ENCODE peak calls at places on chromosomes 3 and 15, in six cellular contexts. A is HepG2, Q is A549, P is upper lobe of left lung, E is K562, J is GM12878. D is an unnamed sample.

GRCh38 chr15:70497661-70498060 is 265.7 kb downstream of the UACA start:
- ATAC-seq in A (no peak), Q (no peak), P (no peak), E (no peak), J (no peak), D (no peak)

GRCh38 chr3:72368331-72368975 is 479.8 kb downstream of the SHQ1 start:
- ATAC-seq in P (no peak), Q (no peak), E (no peak), J (no peak), A (no peak), D (peak; percentile 36)

GRCh38 chr3:195596648-195597628 is 13.2 kb upstream of the APOD start:
- ATAC-seq in J (no peak), P (no peak), A (no peak), Q (no peak), E (no peak), D (no peak)

GRCh38 chr3:37935756-37936666 is 54.6 kb upstream of the VILL start:
- ATAC-seq in E (no peak), A (peak; percentile 97), P (peak; percentile 63), Q (peak; percentile 31), J (no peak), D (no peak)

GRCh38 chr15:79004336-79004735 is 59.5 kb upstream of the CTSH start:
- ATAC-seq in P (peak; percentile 82), J (peak; percentile 87), E (peak; percentile 69), Q (peak; percentile 35), A (peak; percentile 36), D (peak; percentile 58)

GRCh38 chr3:170317954-170318353 is 39.6 kb upstream of the SKIL start:
- ATAC-seq in Q (no peak), P (no peak), A (no peak), E (no peak), J (no peak), D (no peak)

GRCh38 chr15:71202712-71203111 is 87.4 kb downstream of the THSD4 start:
- ATAC-seq in A (no peak), J (no peak), Q (no peak), E (peak; percentile 56), P (no peak), D (no peak)

GRCh38 chr15:92277776-92278175 is 115.9 kb upstream of the ST8SIA2 start:
- ATAC-seq in P (peak; percentile 36), E (no peak), A (peak; percentile 52), J (peak; percentile 78), Q (peak; percentile 93), D (no peak)

GRCh38 chr3:177538064-177538742 is 340.9 kb upstream of the TBL1XR1 start:
- ATAC-seq in J (no peak), E (no peak), P (peak; percentile 86), Q (no peak), A (no peak), D (peak; percentile 51)

GRCh38 chr3:138289701-138290100 is 40.0 kb downstream of the NME9 start:
- ATAC-seq in E (no peak), P (no peak), A (no peak), Q (no peak), J (no peak), D (no peak)

GRCh38 chr3:120555661-120556509 is 40.3 kb upstream of the NDUFB4 start:
- ATAC-seq in E (no peak), P (peak; percentile 15), A (peak; percentile 50), Q (no peak), J (no peak), D (peak; percentile 52)

GRCh38 chr3:196232882-196233251 is 16.5 kb downstream of the SLC51A start:
- ATAC-seq in P (no peak), Q (no peak), J (peak; percentile 54), A (no peak), E (no peak), D (no peak)

GRCh38 chr3:24730173-24730572 is 235.5 kb upstream of the THRB start:
- ATAC-seq in A (no peak), P (no peak), E (no peak), Q (no peak), J (no peak), D (no peak)

GRCh38 chr15:63203451-63204090 is 14.2 kb downstream of the RAB8B start:
- ATAC-seq in E (peak; percentile 36), A (no peak), J (peak; percentile 83), Q (peak; percentile 45), P (peak; percentile 38), D (no peak)

GRCh38 chr15:92161039-92161670 is 232.5 kb upstream of the ST8SIA2 start:
- ATAC-seq in A (no peak), E (no peak), P (no peak), Q (no peak), J (peak; percentile 91), D (no peak)

GRCh38 chr3:45985532-45986302 is 9.9 kb downstream of the FYCO1 start:
- ATAC-seq in P (no peak), E (no peak), Q (no peak), A (no peak), J (no peak), D (no peak)

GRCh38 chr15:28984421-28985375 is 98.9 kb downstream of the APBA2 start:
- ATAC-seq in E (peak; percentile 78), A (peak; percentile 84), J (peak; percentile 29), Q (peak; percentile 48), P (peak; percentile 53), D (peak; percentile 63)

GRCh38 chr15:61243984-61244593 is 15.0 kb upstream of the RORA start:
- ATAC-seq in E (no peak), A (no peak), P (no peak), J (no peak), Q (no peak), D (no peak)

GRCh38 chr3:187773963-187774789 is 28.9 kb upstream of the BCL6 start:
- ATAC-seq in E (peak; percentile 42), A (no peak), P (peak; percentile 72), J (no peak), Q (no peak), D (peak; percentile 34)

GRCh38 chr15:64029111-64029510 is 17.2 kb downstream of the DAPK2 start:
- ATAC-seq in E (no peak), J (no peak), P (no peak), A (no peak), Q (no peak), D (no peak)

GRCh38 chr3:115792206-115792955 is 169.1 kb downstream of the GAP43 start:
- ATAC-seq in J (peak; percentile 83), Q (peak; percentile 74), P (no peak), E (no peak), A (peak; percentile 96), D (no peak)

GRCh38 chr3:13204177-13204581 is 130.9 kb upstream of the IQSEC1 start:
- ATAC-seq in A (no peak), E (peak; percentile 26), P (no peak), J (no peak), Q (no peak), D (no peak)

GRCh38 chr15:48370460-48370859 is 39.2 kb downstream of the DUT start:
- ATAC-seq in A (no peak), P (peak; percentile 45), J (no peak), E (no peak), Q (no peak), D (no peak)

GRCh38 chr15:37480482-37480881 is 380.1 kb upstream of the MEIS2 start:
- ATAC-seq in J (no peak), P (no peak), Q (no peak), A (no peak), E (no peak), D (no peak)

GRCh38 chr15:90765489-90765888 is 48.3 kb downstream of the BLM start:
- ATAC-seq in J (no peak), P (no peak), A (no peak), E (no peak), Q (no peak), D (no peak)

GRCh38 chr3:148078659-148079058 is 619.0 kb upstream of the AGTR1 start:
- ATAC-seq in J (peak; percentile 41), A (no peak), P (no peak), Q (no peak), E (no peak), D (no peak)

GRCh38 chr3:197463279-197463678 is 92.5 kb downstream of the BDH1 start:
- ATAC-seq in Q (no peak), J (no peak), E (no peak), A (no peak), P (no peak), D (no peak)

GRCh38 chr15:57516327-57517026 is 75.2 kb upstream of the MYZAP start:
- ATAC-seq in E (peak; percentile 35), Q (no peak), J (no peak), P (no peak), A (no peak), D (no peak)

GRCh38 chr15:32844118-32844711 is 126.4 kb downstream of the GREM1 start:
- ATAC-seq in P (no peak), A (no peak), Q (no peak), E (peak; percentile 39), J (peak; percentile 74), D (no peak)

DNA sequence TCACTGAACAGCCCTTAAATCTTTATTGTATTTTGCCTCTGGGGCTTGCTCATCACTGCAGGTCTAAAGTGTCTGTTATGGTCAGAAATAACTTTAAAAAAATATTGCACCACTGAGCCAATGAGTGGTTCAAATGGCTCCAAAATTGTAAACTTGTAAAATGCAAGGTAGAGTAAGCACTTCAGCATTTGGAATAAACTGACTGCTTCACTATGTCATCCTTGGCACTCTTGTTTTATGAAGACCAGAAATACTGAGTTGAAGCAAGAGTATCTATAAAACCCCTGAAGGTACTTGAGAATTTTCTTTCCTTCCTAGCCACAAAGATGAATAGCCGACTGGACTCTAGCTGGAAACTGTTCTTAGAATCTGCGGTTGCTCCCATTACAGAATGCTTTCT is 390.3 kb upstream of the DPH6 start:
- ATAC-seq in J (no peak), A (no peak), P (no peak), E (no peak), Q (no peak), D (no peak)
- TF ChIP-seq EP300 in J (no peak), A (no peak), P (no peak), E (no peak), Q (no peak), D (no peak)

GRCh38 chr3:58536501-58537411 is at the start of gene ACOX2:
- ATAC-seq in J (no peak), E (no peak), Q (no peak), A (peak; percentile 80), P (peak; percentile 92), D (peak; percentile 92)
- H3K4me3 ChIP-seq in J (no peak within 1 kb of the TSS), E (no peak within 1 kb of the TSS), Q (no peak within 1 kb of the TSS), A (peak within 1 kb of the TSS; percentile 78), P (peak within 1 kb of the TSS; percentile 32), D (peak within 1 kb of the TSS; percentile 50)

GRCh38 chr15:89364341-89364740 is 29.7 kb upstream of the POLG start:
- ATAC-seq in J (no peak), E (no peak), A (no peak), Q (no peak), P (peak; percentile 28), D (no peak)
- H3K4me1 ChIP-seq in J (no peaks in the 10 kb centered on the region), E (peaks cover 41% of the 10 kb centered on the region), A (peaks cover 2% of the 10 kb centered on the region), Q (peaks cover 25% of the 10 kb centered on the region), P (peaks cover 42% of the 10 kb centered on the region), D (peaks cover 18% of the 10 kb centered on the region)

DNA sequence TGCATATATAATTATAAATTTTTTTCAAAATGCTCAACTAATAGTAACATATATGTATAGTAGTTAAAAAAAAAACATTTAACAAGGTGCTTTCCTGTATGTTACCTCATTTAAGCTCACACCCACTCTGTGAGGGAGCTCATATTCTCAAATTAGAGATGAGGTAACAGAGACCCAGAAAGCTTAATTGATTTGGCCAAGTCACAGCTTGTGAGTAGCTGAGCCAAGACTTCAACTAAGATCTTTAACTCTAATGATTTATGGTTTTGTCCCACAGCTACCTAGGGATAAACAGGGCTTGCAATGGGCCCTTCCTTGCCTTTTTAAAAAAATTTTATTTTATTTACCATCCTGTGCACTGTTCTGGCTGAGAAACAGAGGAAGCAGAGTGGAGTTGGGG is 230.0 kb upstream of the GOLIM4 start:
- ATAC-seq in P (no peak), A (no peak), E (no peak), J (no peak), Q (no peak), D (no peak)
- TF ChIP-seq EP300 in P (no peak), A (no peak), E (no peak), J (no peak), Q (no peak), D (no peak)